ENCODE peak calls at places on chromosome 20, in five cellular contexts. M is amniotic epithelial cell, U is SK-MEL-5, G is esophagus muscularis mucosa, Z is neural crest cell. V is an unnamed sample.

GRCh38 chr20:24721891-24722530 is 227.1 kb upstream of the CST7 start:
- DNase-seq in M (no peak), U (no peak), G (peak), Z (no peak), V (no peak)

GRCh38 chr20:38855356-38855755 is 49.9 kb downstream of the PPP1R16B start:
- DNase-seq in M (no peak), U (no peak), G (no peak), Z (no peak), V (peak)

GRCh38 chr20:9699181-9699580 is 139.7 kb downstream of the PAK5 start:
- DNase-seq in M (no peak), U (no peak), G (no peak), Z (no peak), V (no peak)

GRCh38 chr20:49594143-49594928 is 26.4 kb upstream of the PTGIS start:
- DNase-seq in M (peak), U (no peak), G (no peak), Z (no peak), V (peak)

GRCh38 chr20:35618372-35619131 is 2.9 kb downstream of the SPAG4 start:
- DNase-seq in M (no peak), U (peak), G (no peak), Z (no peak), V (peak)

GRCh38 chr20:38221041-38221589 is 39.4 kb downstream of the KIAA1755 start:
- DNase-seq in M (peak), U (peak), G (no peak), Z (peak), V (peak)

GRCh38 chr20:33401922-33402369 is 627 bp upstream of the CDK5RAP1 start:
- DNase-seq in M (no peak), U (no peak), G (no peak), Z (no peak), V (no peak)

GRCh38 chr20:60815656-60816055 is 436.4 kb upstream of the CDH4 start:
- DNase-seq in M (no peak), U (no peak), G (peak), Z (no peak), V (no peak)

GRCh38 chr20:53337419-53338101 is 256.1 kb downstream of the ZNF217 start:
- DNase-seq in M (no peak), U (no peak), G (no peak), Z (no peak), V (no peak)

GRCh38 chr20:25090492-25091429 is 8.8 kb upstream of the VSX1 start:
- DNase-seq in M (no peak), U (no peak), G (no peak), Z (no peak), V (no peak)

GRCh38 chr20:35702051-35702823 is 3.0 kb downstream of the ROMO1 start:
- DNase-seq in M (no peak), U (no peak), G (no peak), Z (no peak), V (peak)

GRCh38 chr20:34022154-34022842 is 28.6 kb downstream of the RALY start:
- DNase-seq in M (peak), U (peak), G (no peak), Z (no peak), V (peak)

GRCh38 chr20:52889225-52889624 is 82.9 kb upstream of the TSHZ2 start:
- DNase-seq in M (no peak), U (no peak), G (no peak), Z (no peak), V (peak)

GRCh38 chr20:53655909-53656652 is 62.4 kb upstream of the ZNF217 start:
- DNase-seq in M (no peak), U (no peak), G (no peak), Z (no peak), V (peak)

GRCh38 chr20:1809611-1810510 is 85.3 kb upstream of the SIRPA start:
- DNase-seq in M (peak), U (no peak), G (peak), Z (no peak), V (peak)

GRCh38 chr20:36269507-36269906 is 33.2 kb downstream of the AAR2 start:
- DNase-seq in M (no peak), U (no peak), G (no peak), Z (no peak), V (no peak)

GRCh38 chr20:58790440-58790839 is 60.3 kb downstream of the GNAS-AS1 start:
- DNase-seq in M (no peak), U (peak), G (no peak), Z (no peak), V (no peak)

V was measured in AG08395.